ENCODE peak calls at places on chromosomes 7 and 10, in five cellular contexts. One of them, this sample, is unnamed.

GRCh38 chr7:96414931-96415292 is 93.0 kb upstream of the SLC25A13 start:
- DNase-seq in Peyer's patch: peak; percentile 56
- DNase-seq in neural crest cell: peak; percentile 53
- DNase-seq in fibroblast of the aortic adventitia: peak; percentile 29
- DNase-seq in hepatic stellate cell: peak; percentile 21
- DNase-seq in this sample: peak; percentile 48

GRCh38 chr10:8435186-8436055 is 380.9 kb downstream of the GATA3 start:
- DNase-seq in Peyer's patch: no peak
- DNase-seq in neural crest cell: no peak
- DNase-seq in fibroblast of the aortic adventitia: no peak
- DNase-seq in hepatic stellate cell: no peak
- DNase-seq in this sample: peak; percentile 67

GRCh38 chr10:96497391-96497790 is 16.3 kb downstream of the TLL2 start:
- DNase-seq in Peyer's patch: no peak
- DNase-seq in neural crest cell: no peak
- DNase-seq in fibroblast of the aortic adventitia: no peak
- DNase-seq in hepatic stellate cell: no peak
- DNase-seq in this sample: no peak

GRCh38 chr10:22737587-22737986 is 23.2 kb upstream of the PIP4K2A start:
- DNase-seq in Peyer's patch: no peak
- DNase-seq in neural crest cell: no peak
- DNase-seq in fibroblast of the aortic adventitia: peak; percentile 80
- DNase-seq in hepatic stellate cell: peak; percentile 52
- DNase-seq in this sample: no peak

GRCh38 chr7:149716007-149716931 is 57.1 kb downstream of the ZNF467 start:
- DNase-seq in Peyer's patch: no peak
- DNase-seq in neural crest cell: no peak
- DNase-seq in fibroblast of the aortic adventitia: peak; percentile 39
- DNase-seq in hepatic stellate cell: no peak
- DNase-seq in this sample: no peak

GRCh38 chr7:96663457-96663856 is 46.2 kb downstream of the SEM1 start:
- DNase-seq in Peyer's patch: no peak
- DNase-seq in neural crest cell: no peak
- DNase-seq in fibroblast of the aortic adventitia: no peak
- DNase-seq in hepatic stellate cell: no peak
- DNase-seq in this sample: no peak

GRCh38 chr10:26944261-26944882 is 83.6 kb upstream of the ABI1 start:
- DNase-seq in Peyer's patch: no peak
- DNase-seq in neural crest cell: no peak
- DNase-seq in fibroblast of the aortic adventitia: no peak
- DNase-seq in hepatic stellate cell: no peak
- DNase-seq in this sample: no peak

GRCh38 chr7:158078161-158078910 is 509.3 kb downstream of the PTPRN2 start:
- DNase-seq in Peyer's patch: peak; percentile 28
- DNase-seq in neural crest cell: no peak
- DNase-seq in fibroblast of the aortic adventitia: no peak
- DNase-seq in hepatic stellate cell: no peak
- DNase-seq in this sample: no peak

GRCh38 chr7:85030893-85031292 is 156.0 kb downstream of the SEMA3D start:
- DNase-seq in Peyer's patch: no peak
- DNase-seq in neural crest cell: no peak
- DNase-seq in fibroblast of the aortic adventitia: peak; percentile 81
- DNase-seq in hepatic stellate cell: peak; percentile 2
- DNase-seq in this sample: peak; percentile 62

GRCh38 chr7:44650772-44651171 is 44.3 kb downstream of the OGDH start:
- DNase-seq in Peyer's patch: peak; percentile 31
- DNase-seq in neural crest cell: no peak
- DNase-seq in fibroblast of the aortic adventitia: no peak
- DNase-seq in hepatic stellate cell: no peak
- DNase-seq in this sample: no peak

GRCh38 chr7:128044064-128044463 is 12.8 kb upstream of the LRRC4 start:
- DNase-seq in Peyer's patch: no peak
- DNase-seq in neural crest cell: no peak
- DNase-seq in fibroblast of the aortic adventitia: no peak
- DNase-seq in hepatic stellate cell: no peak
- DNase-seq in this sample: no peak

GRCh38 chr7:152574892-152575511 is 100.9 kb downstream of the XRCC2 start:
- DNase-seq in Peyer's patch: no peak
- DNase-seq in neural crest cell: no peak
- DNase-seq in fibroblast of the aortic adventitia: no peak
- DNase-seq in hepatic stellate cell: no peak
- DNase-seq in this sample: peak; percentile 15

GRCh38 chr7:133331861-133332260 is 79.0 kb downstream of the EXOC4 start:
- DNase-seq in Peyer's patch: no peak
- DNase-seq in neural crest cell: no peak
- DNase-seq in fibroblast of the aortic adventitia: peak; percentile 11
- DNase-seq in hepatic stellate cell: no peak
- DNase-seq in this sample: no peak

GRCh38 chr10:83572036-83572435 is 567.3 kb upstream of the GHITM start:
- DNase-seq in Peyer's patch: no peak
- DNase-seq in neural crest cell: no peak
- DNase-seq in fibroblast of the aortic adventitia: no peak
- DNase-seq in hepatic stellate cell: no peak
- DNase-seq in this sample: no peak

GRCh38 chr7:101618207-101618839 is 10.8 kb downstream of the MYL10 start:
- DNase-seq in Peyer's patch: no peak
- DNase-seq in neural crest cell: no peak
- DNase-seq in fibroblast of the aortic adventitia: no peak
- DNase-seq in hepatic stellate cell: no peak
- DNase-seq in this sample: no peak

GRCh38 chr7:112452102-112452888 is 2.0 kb downstream of the IFRD1 start:
- DNase-seq in Peyer's patch: peak; percentile 60
- DNase-seq in neural crest cell: no peak
- DNase-seq in fibroblast of the aortic adventitia: peak; percentile 82
- DNase-seq in hepatic stellate cell: peak; percentile 19
- DNase-seq in this sample: peak; percentile 5